ENCODE peak calls at places on chromosomes 16 and 17, in seven cellular contexts. C, M, P, Y, S, W and H are unnamed samples.

GRCh38 chr17:37310940-37311339 is 64.8 kb upstream of the C17orf78 start:
- DNase-seq in P (no peak), S (no peak), C (no peak), M (no peak), Y (no peak), W (no peak), H (no peak)

GRCh38 chr17:42171831-42172230 is 9.1 kb downstream of the KCNH4 start:
- DNase-seq in P (no peak), Y (peak; percentile 55), M (no peak), W (no peak), S (no peak), C (no peak), H (no peak)

GRCh38 chr16:56233795-56234566 is 42.7 kb downstream of the GNAO1 start:
- DNase-seq in P (no peak), C (no peak), Y (no peak), M (no peak), S (peak; percentile 11), W (no peak), H (no peak)

GRCh38 chr17:40327244-40327666 is 18.3 kb downstream of the RARA start:
- DNase-seq in C (no peak), S (no peak), P (no peak), M (no peak), W (no peak), Y (no peak), H (no peak)

GRCh38 chr17:27976331-27976730 is 66.1 kb upstream of the NLK start:
- DNase-seq in C (peak; percentile 44), M (no peak), W (no peak), Y (no peak), P (no peak), S (no peak), H (no peak)

GRCh38 chr17:27320222-27320560 is 26.3 kb downstream of the WSB1 start:
- DNase-seq in S (no peak), C (no peak), M (no peak), Y (no peak), P (no peak), W (no peak), H (no peak)

GRCh38 chr17:2050246-2050866 is 4.5 kb upstream of the HIC1 start:
- DNase-seq in C (no peak), W (peak; percentile 76), M (no peak), Y (peak; percentile 74), S (peak; percentile 66), P (no peak), H (peak; percentile 79)

GRCh38 chr17:773467-774319 is 8.4 kb downstream of the GLOD4 start:
- DNase-seq in M (no peak), W (no peak), C (no peak), P (no peak), S (no peak), Y (no peak), H (no peak)

GRCh38 chr17:9810100-9810949 is 11.6 kb downstream of the GSG1L2 start:
- DNase-seq in W (no peak), Y (no peak), P (no peak), C (no peak), S (no peak), M (no peak), H (no peak)

GRCh38 chr16:49696414-49697101 is 159.4 kb downstream of the ZNF423 start:
- DNase-seq in W (no peak), S (no peak), M (no peak), Y (no peak), C (no peak), P (no peak), H (no peak)

GRCh38 chr17:44097110-44097810 is 26.2 kb downstream of the HDAC5 start:
- DNase-seq in Y (peak; percentile 91), M (no peak), S (no peak), C (no peak), P (no peak), W (no peak), H (peak; percentile 91)

GRCh38 chr16:17434006-17434405 is 36.8 kb downstream of the XYLT1 start:
- DNase-seq in W (no peak), Y (no peak), C (no peak), S (no peak), M (no peak), P (no peak), H (no peak)

GRCh38 chr16:65406076-65406475 is 284.2 kb upstream of the CDH11 start:
- DNase-seq in W (no peak), P (no peak), Y (no peak), S (no peak), M (no peak), C (no peak), H (no peak)

GRCh38 chr16:84806256-84806889 is 13.4 kb upstream of the CRISPLD2 start:
- DNase-seq in W (no peak), C (peak; percentile 93), M (no peak), S (no peak), Y (peak; percentile 75), P (peak; percentile 85), H (peak; percentile 88)

GRCh38 chr17:879546-879945 is 97.4 kb downstream of the MRM3 start:
- DNase-seq in C (peak; percentile 57), Y (peak; percentile 88), W (peak; percentile 64), M (peak; percentile 87), P (no peak), S (peak; percentile 54), H (peak; percentile 85)

GRCh38 chr17:68972119-68972704 is 17.0 kb upstream of the ABCA8 start:
- DNase-seq in C (peak; percentile 14), W (no peak), M (no peak), S (no peak), P (no peak), Y (no peak), H (no peak)

GRCh38 chr16:9286930-9287329 is 195.5 kb downstream of the HAPSTR1 start:
- DNase-seq in C (no peak), W (no peak), P (no peak), S (no peak), Y (no peak), M (no peak), H (no peak)

GRCh38 chr16:7113949-7114348 is 218.7 kb upstream of the RBFOX1 start:
- DNase-seq in C (no peak), S (no peak), P (no peak), W (no peak), M (no peak), Y (no peak), H (no peak)

GRCh38 chr17:65453204-65453931 is 108.1 kb downstream of the AXIN2 start:
- DNase-seq in P (no peak), Y (no peak), C (no peak), S (no peak), M (no peak), W (no peak), H (no peak)

GRCh38 chr17:57782051-57782490 is 37.0 kb upstream of the CCDC182 start:
- DNase-seq in M (no peak), W (no peak), C (no peak), Y (no peak), S (no peak), P (no peak), H (no peak)

GRCh38 chr17:13429201-13429600 is 172.5 kb downstream of the HS3ST3A1 start:
- DNase-seq in W (no peak), C (peak; percentile 63), P (peak; percentile 39), Y (no peak), S (no peak), M (no peak), H (no peak)

GRCh38 chr17:55285340-55286301 is 20.9 kb downstream of the HLF start:
- DNase-seq in P (no peak), C (no peak), S (no peak), W (no peak), M (peak; percentile 98), Y (peak; percentile 97), H (peak; percentile 88)

GRCh38 chr17:66782866-66783265 is 52.1 kb upstream of the CACNG5 start:
- DNase-seq in Y (no peak), P (no peak), C (no peak), W (no peak), M (no peak), S (no peak), H (peak; percentile 24)

GRCh38 chr17:82596316-82596715 is 51.9 kb downstream of the WDR45B start:
- DNase-seq in S (no peak), Y (no peak), M (no peak), C (no peak), W (no peak), P (no peak), H (no peak)

GRCh38 chr17:55282379-55282702 is 17.6 kb downstream of the HLF start:
- DNase-seq in P (no peak), Y (no peak), S (no peak), C (no peak), M (no peak), W (no peak), H (no peak)

GRCh38 chr16:27088216-27088615 is 21.5 kb downstream of the C16orf82 start:
- DNase-seq in P (no peak), C (no peak), S (peak; percentile 11), M (peak; percentile 31), W (no peak), Y (no peak), H (peak; percentile 24)

GRCh38 chr17:79647456-79647915 is 36.6 kb upstream of the RBFOX3 start:
- DNase-seq in C (no peak), W (no peak), M (peak; percentile 45), P (no peak), S (no peak), Y (no peak), H (no peak)

GRCh38 chr17:52111182-52111581 is 47.3 kb downstream of the CA10 start:
- DNase-seq in Y (no peak), C (no peak), P (no peak), W (no peak), S (no peak), M (no peak), H (no peak)

GRCh38 chr17:7747586-7747985 is 30.0 kb downstream of the DNAH2 start:
- DNase-seq in C (no peak), P (no peak), S (no peak), W (no peak), M (no peak), Y (no peak), H (no peak)

GRCh38 chr17:69870751-69871199 is 204.2 kb upstream of the KCNJ16 start:
- DNase-seq in S (no peak), W (no peak), M (no peak), Y (no peak), C (no peak), P (peak; percentile 21), H (no peak)

GRCh38 chr16:56603589-56603988 is 4.8 kb upstream of the MT2A start:
- DNase-seq in M (no peak), S (no peak), Y (peak; percentile 77), W (no peak), P (no peak), C (no peak), H (no peak)

GRCh38 chr17:29138184-29138955 is 41.8 kb downstream of the MYO18A start:
- DNase-seq in S (no peak), M (peak; percentile 62), Y (no peak), W (peak; percentile 62), P (no peak), C (no peak), H (no peak)

GRCh38 chr17:11882716-11883115 is 114.6 kb downstream of the ZNF18 start:
- DNase-seq in P (no peak), W (no peak), S (no peak), C (no peak), Y (no peak), M (no peak), H (no peak)

GRCh38 chr17:65627892-65628622 is 66.6 kb upstream of the AXIN2 start:
- DNase-seq in W (no peak), S (no peak), Y (no peak), C (peak; percentile 64), P (peak; percentile 2), M (no peak), H (no peak)

GRCh38 chr16:29148867-29149272 is 164.0 kb downstream of the LAT start:
- DNase-seq in C (no peak), W (peak; percentile 48), S (peak; percentile 69), Y (peak; percentile 62), P (no peak), M (no peak), H (peak; percentile 91)

GRCh38 chr17:36665417-36665816 is 64.0 kb downstream of the MRM1 start:
- DNase-seq in S (no peak), C (peak; percentile 84), Y (no peak), P (no peak), W (no peak), M (no peak), H (no peak)